ENCODE peak calls at places on chromosomes 5 and 9, in seven cellular contexts. A is breast epithelium, N is transverse colon, X is spleen, W is HCT116, D is H1, S is suprapubic skin. P is an unnamed sample.

GRCh38 chr5:134846641-134846960 is 833 bp downstream of the C5orf24 start:
- DNase-seq in A (no peak), N (peak; percentile 11), D (no peak), W (no peak), X (no peak), S (no peak), P (no peak)

GRCh38 chr9:68869020-68869419 is 144.9 kb downstream of the PRKACG start:
- DNase-seq in A (no peak), D (no peak), X (no peak), N (no peak), W (no peak), S (no peak), P (no peak)

GRCh38 chr5:141725909-141726308 is 43.9 kb upstream of the ARAP3 start:
- DNase-seq in S (peak; percentile 14), X (no peak), A (no peak), D (no peak), N (no peak), W (no peak), P (no peak)

GRCh38 chr5:132069561-132069960 is 4.0 kb upstream of the CSF2 start:
- DNase-seq in X (peak; percentile 62), S (no peak), A (no peak), D (no peak), W (no peak), N (no peak), P (no peak)

GRCh38 chr5:1405121-1405520 is 40.1 kb downstream of the SLC6A3 start:
- DNase-seq in S (no peak), A (no peak), N (no peak), W (no peak), D (no peak), X (peak; percentile 58), P (no peak)

GRCh38 chr5:95216136-95216955 is 68.5 kb downstream of the MCTP1 start:
- DNase-seq in N (no peak), D (no peak), S (no peak), X (no peak), W (no peak), A (no peak), P (no peak)

GRCh38 chr5:172907657-172908056 is 51.6 kb upstream of the RPL26L1 start:
- DNase-seq in X (no peak), S (no peak), N (no peak), A (no peak), D (no peak), W (no peak), P (no peak)

GRCh38 chr5:179668404-179668803 is 12.4 kb downstream of the CBY3 start:
- DNase-seq in D (peak; percentile 54), A (no peak), S (no peak), W (peak; percentile 48), X (no peak), N (peak; percentile 19), P (no peak)

GRCh38 chr5:34811691-34812090 is 27.3 kb upstream of the TTC23L start:
- DNase-seq in N (no peak), D (no peak), S (no peak), W (no peak), A (no peak), X (no peak), P (no peak)

GRCh38 chr9:14961372-14962068 is 51.3 kb upstream of the FREM1 start:
- DNase-seq in S (no peak), N (peak; percentile 34), X (no peak), A (no peak), W (no peak), D (no peak), P (no peak)

GRCh38 chr9:36872641-36873040 is 161.4 kb downstream of the PAX5 start:
- DNase-seq in X (peak; percentile 47), W (no peak), N (no peak), D (no peak), S (no peak), A (no peak), P (no peak)

GRCh38 chr9:31323726-31324444 is 1060.6 kb upstream of the ACO1 start:
- DNase-seq in A (no peak), D (no peak), S (no peak), W (no peak), N (no peak), X (no peak), P (no peak)

GRCh38 chr9:31320507-31320906 is 1063.9 kb upstream of the ACO1 start:
- DNase-seq in W (no peak), N (no peak), D (no peak), S (peak; percentile 54), X (peak; percentile 71), A (peak; percentile 29), P (no peak)

GRCh38 chr9:31321686-31322085 is 1062.8 kb upstream of the ACO1 start:
- DNase-seq in S (no peak), A (no peak), X (no peak), D (no peak), N (no peak), W (no peak), P (no peak)

GRCh38 chr9:31321256-31321655 is 1063.2 kb upstream of the ACO1 start:
- DNase-seq in A (no peak), N (no peak), D (no peak), W (no peak), S (no peak), X (peak; percentile 70), P (no peak)

GRCh38 chr9:31325778-31326177 is 1058.7 kb upstream of the ACO1 start:
- DNase-seq in S (no peak), W (no peak), N (no peak), D (no peak), X (no peak), A (no peak), P (no peak)
- TF ChIP-seq POLR2AphosphoS5 in S (no peak), W (no peak), N (no peak), D (no peak), X (no peak), A (no peak), P (no peak)

GRCh38 chr9:97271292-97271691 is 36.2 kb upstream of the CCDC180 start:
- DNase-seq in N (no peak), D (no peak), X (no peak), S (no peak), A (no peak), W (no peak), P (no peak)
- TF ChIP-seq POLR2A in N (no peak), D (no peak), X (no peak), S (no peak), A (no peak), W (no peak), P (no peak)

DNA sequence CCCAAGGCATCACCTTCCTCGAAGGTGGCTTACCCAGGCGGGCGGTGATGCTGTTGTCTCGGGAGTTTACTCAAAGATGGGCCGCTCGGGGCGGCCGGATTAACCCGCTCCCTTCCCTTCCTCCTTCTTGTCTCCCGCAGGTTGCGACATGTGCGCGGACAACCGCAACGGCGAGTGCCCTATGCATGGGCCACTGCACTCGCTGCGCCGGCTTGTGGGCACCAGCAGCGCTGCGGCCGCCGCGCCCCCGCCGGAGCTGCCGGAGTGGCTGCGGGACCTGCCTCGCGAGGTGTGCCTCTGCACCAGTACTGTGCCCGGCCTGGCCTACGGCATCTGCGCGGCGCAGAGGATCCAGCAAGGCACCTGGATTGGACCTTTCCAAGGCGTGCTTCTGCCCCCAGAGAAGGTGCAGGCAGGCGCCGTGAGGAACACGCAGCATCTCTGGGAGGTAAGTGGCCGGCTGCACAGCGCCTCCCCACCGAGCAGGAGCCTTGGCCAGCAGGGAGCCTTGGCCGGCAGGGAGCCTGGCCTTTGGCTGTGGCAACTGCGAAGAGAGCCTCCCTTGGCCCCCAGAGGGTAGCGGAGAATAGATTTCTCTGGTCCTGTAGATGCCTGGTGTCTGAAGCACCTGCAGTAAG is 10.6 kb downstream of the PRDM6 start:
- DNase-seq in A (no peak), S (no peak), X (no peak), N (no peak), W (peak; percentile 12), D (no peak), P (no peak)
- H3K27me3 ChIP-seq in A (no peaks in the 10 kb centered on the region), S (peaks cover 75% of the 10 kb centered on the region), X (peaks cover 54% of the 10 kb centered on the region), N (peaks cover 83% of the 10 kb centered on the region), W (no peaks in the 10 kb centered on the region), D (peaks cover 61% of the 10 kb centered on the region), P (peaks cover 23% of the 10 kb centered on the region)

GRCh38 chr5:69522035-69522434 is 29.4 kb downstream of the OCLN start:
- DNase-seq in W (no peak), A (no peak), X (no peak), N (no peak), S (no peak), D (no peak), P (no peak)

GRCh38 chr5:69519285-69519684 is 26.7 kb downstream of the OCLN start:
- DNase-seq in S (no peak), A (no peak), N (no peak), D (no peak), X (no peak), W (no peak), P (no peak)

GRCh38 chr5:69512740-69513260 is 20.2 kb downstream of the OCLN start:
- DNase-seq in W (no peak), A (no peak), X (no peak), D (no peak), S (no peak), N (no peak), P (no peak)

GRCh38 chr5:69517763-69518212 is 25.2 kb downstream of the OCLN start:
- DNase-seq in X (no peak), S (no peak), D (no peak), N (no peak), A (no peak), W (no peak), P (peak; percentile 36)
- TF ChIP-seq POLR2AphosphoS5 in X (no peak), S (no peak), D (no peak), N (peak; percentile 29), A (no peak), W (no peak), P (peak; percentile 79)

GRCh38 chr9:121285835-121286687 is 18.1 kb downstream of the GSN start:
- DNase-seq in X (no peak), S (peak; percentile 82), A (peak; percentile 74), W (peak; percentile 64), N (peak; percentile 63), D (no peak), P (peak; percentile 45)
- TF ChIP-seq POLR2A in X (no peak), S (no peak), A (no peak), W (no peak), N (peak; percentile 46), D (no peak), P (peak; percentile 23)

GRCh38 chr5:55226027-55226933 is 835 bp downstream of the MCIDAS start:
- DNase-seq in A (no peak), X (peak; percentile 77), D (peak; percentile 60), S (peak; percentile 65), W (peak; percentile 72), N (peak; percentile 70), P (peak; percentile 19)
- H3K27me3 ChIP-seq in A (no peaks in the 10 kb centered on the region), X (peaks cover 100% of the 10 kb centered on the region), D (peaks cover 94% of the 10 kb centered on the region), S (peaks cover 100% of the 10 kb centered on the region), W (no peaks in the 10 kb centered on the region), N (peaks cover 100% of the 10 kb centered on the region), P (peaks cover 6% of the 10 kb centered on the region)

P was measured in prostate gland.